ENCODE peak calls at places on chromosomes 7 and 10, in nine cellular contexts. One of them, this sample, is unnamed.

GRCh38 chr7:90706067-90706716 is 110.1 kb downstream of the CDK14 start:
- DNase-seq in lower lobe of right lung: no peak
- DNase-seq in WTC11: no peak
- DNase-seq in naive thymus-derived CD8-positive, alpha-beta T cell: no peak
- DNase-seq in neural crest cell: no peak
- DNase-seq in naive thymus-derived CD4-positive, alpha-beta T cell: no peak
- DNase-seq in memory B cell: no peak
- DNase-seq in effector memory CD8-positive, alpha-beta T cell: no peak
- DNase-seq in posterior cingulate gyrus: no peak
- DNase-seq in this sample: no peak

GRCh38 chr10:108275895-108276685 is 1111.6 kb upstream of the SORCS1 start:
- DNase-seq in lower lobe of right lung: no peak
- DNase-seq in WTC11: no peak
- DNase-seq in naive thymus-derived CD8-positive, alpha-beta T cell: no peak
- DNase-seq in neural crest cell: no peak
- DNase-seq in naive thymus-derived CD4-positive, alpha-beta T cell: peak
- DNase-seq in memory B cell: no peak
- DNase-seq in effector memory CD8-positive, alpha-beta T cell: no peak
- DNase-seq in posterior cingulate gyrus: no peak
- DNase-seq in this sample: no peak

GRCh38 chr7:23261843-23262452 is 15.4 kb downstream of the GPNMB start:
- DNase-seq in lower lobe of right lung: peak
- DNase-seq in WTC11: peak
- DNase-seq in naive thymus-derived CD8-positive, alpha-beta T cell: peak
- DNase-seq in neural crest cell: peak
- DNase-seq in naive thymus-derived CD4-positive, alpha-beta T cell: peak
- DNase-seq in memory B cell: peak
- DNase-seq in effector memory CD8-positive, alpha-beta T cell: peak
- DNase-seq in posterior cingulate gyrus: peak
- DNase-seq in this sample: peak

GRCh38 chr10:33293531-33294170 is 40.8 kb downstream of the NRP1 start:
- DNase-seq in lower lobe of right lung: no peak
- DNase-seq in WTC11: no peak
- DNase-seq in naive thymus-derived CD8-positive, alpha-beta T cell: no peak
- DNase-seq in neural crest cell: no peak
- DNase-seq in naive thymus-derived CD4-positive, alpha-beta T cell: no peak
- DNase-seq in memory B cell: no peak
- DNase-seq in effector memory CD8-positive, alpha-beta T cell: no peak
- DNase-seq in posterior cingulate gyrus: no peak
- DNase-seq in this sample: no peak

GRCh38 chr7:37942934-37943610 is 22.6 kb downstream of the EPDR1 start:
- DNase-seq in lower lobe of right lung: peak
- DNase-seq in WTC11: peak
- DNase-seq in naive thymus-derived CD8-positive, alpha-beta T cell: no peak
- DNase-seq in neural crest cell: peak
- DNase-seq in naive thymus-derived CD4-positive, alpha-beta T cell: no peak
- DNase-seq in memory B cell: no peak
- DNase-seq in effector memory CD8-positive, alpha-beta T cell: no peak
- DNase-seq in posterior cingulate gyrus: peak
- DNase-seq in this sample: no peak

GRCh38 chr7:148142660-148143248 is 447.8 kb upstream of the C7orf33 start:
- DNase-seq in lower lobe of right lung: no peak
- DNase-seq in WTC11: no peak
- DNase-seq in naive thymus-derived CD8-positive, alpha-beta T cell: no peak
- DNase-seq in neural crest cell: peak
- DNase-seq in naive thymus-derived CD4-positive, alpha-beta T cell: no peak
- DNase-seq in memory B cell: no peak
- DNase-seq in effector memory CD8-positive, alpha-beta T cell: no peak
- DNase-seq in posterior cingulate gyrus: no peak
- DNase-seq in this sample: no peak

GRCh38 chr10:75261813-75262725 is 26.3 kb upstream of the COMTD1 start:
- DNase-seq in lower lobe of right lung: no peak
- DNase-seq in WTC11: no peak
- DNase-seq in naive thymus-derived CD8-positive, alpha-beta T cell: no peak
- DNase-seq in neural crest cell: no peak
- DNase-seq in naive thymus-derived CD4-positive, alpha-beta T cell: no peak
- DNase-seq in memory B cell: no peak
- DNase-seq in effector memory CD8-positive, alpha-beta T cell: no peak
- DNase-seq in posterior cingulate gyrus: no peak
- DNase-seq in this sample: no peak

GRCh38 chr10:125866421-125867029 is 14.6 kb downstream of the DHX32 start:
- DNase-seq in lower lobe of right lung: no peak
- DNase-seq in WTC11: no peak
- DNase-seq in naive thymus-derived CD8-positive, alpha-beta T cell: no peak
- DNase-seq in neural crest cell: no peak
- DNase-seq in naive thymus-derived CD4-positive, alpha-beta T cell: no peak
- DNase-seq in memory B cell: no peak
- DNase-seq in effector memory CD8-positive, alpha-beta T cell: no peak
- DNase-seq in posterior cingulate gyrus: no peak
- DNase-seq in this sample: no peak

GRCh38 chr7:57308631-57309408 is 141.2 kb upstream of the ZNF716 start:
- DNase-seq in lower lobe of right lung: no peak
- DNase-seq in WTC11: peak
- DNase-seq in naive thymus-derived CD8-positive, alpha-beta T cell: no peak
- DNase-seq in neural crest cell: no peak
- DNase-seq in naive thymus-derived CD4-positive, alpha-beta T cell: no peak
- DNase-seq in memory B cell: no peak
- DNase-seq in effector memory CD8-positive, alpha-beta T cell: no peak
- DNase-seq in posterior cingulate gyrus: no peak
- DNase-seq in this sample: no peak

GRCh38 chr10:48288661-48289060 is 14.2 kb upstream of the FRMPD2 start:
- DNase-seq in lower lobe of right lung: no peak
- DNase-seq in WTC11: no peak
- DNase-seq in naive thymus-derived CD8-positive, alpha-beta T cell: no peak
- DNase-seq in neural crest cell: no peak
- DNase-seq in naive thymus-derived CD4-positive, alpha-beta T cell: no peak
- DNase-seq in memory B cell: no peak
- DNase-seq in effector memory CD8-positive, alpha-beta T cell: no peak
- DNase-seq in posterior cingulate gyrus: no peak
- DNase-seq in this sample: no peak

GRCh38 chr7:158955146-158955870 is 99.0 kb downstream of the DYNC2I1 start:
- DNase-seq in lower lobe of right lung: no peak
- DNase-seq in WTC11: no peak
- DNase-seq in naive thymus-derived CD8-positive, alpha-beta T cell: no peak
- DNase-seq in neural crest cell: no peak
- DNase-seq in naive thymus-derived CD4-positive, alpha-beta T cell: no peak
- DNase-seq in memory B cell: no peak
- DNase-seq in effector memory CD8-positive, alpha-beta T cell: no peak
- DNase-seq in posterior cingulate gyrus: no peak
- DNase-seq in this sample: no peak

GRCh38 chr7:102872460-102872859 is 40.3 kb upstream of the LRRC17 start:
- DNase-seq in lower lobe of right lung: no peak
- DNase-seq in WTC11: no peak
- DNase-seq in naive thymus-derived CD8-positive, alpha-beta T cell: no peak
- DNase-seq in neural crest cell: no peak
- DNase-seq in naive thymus-derived CD4-positive, alpha-beta T cell: no peak
- DNase-seq in memory B cell: no peak
- DNase-seq in effector memory CD8-positive, alpha-beta T cell: no peak
- DNase-seq in posterior cingulate gyrus: no peak
- DNase-seq in this sample: no peak

GRCh38 chr7:29447828-29448227 is 115.8 kb upstream of the PRR15 start:
- DNase-seq in lower lobe of right lung: no peak
- DNase-seq in WTC11: no peak
- DNase-seq in naive thymus-derived CD8-positive, alpha-beta T cell: no peak
- DNase-seq in neural crest cell: no peak
- DNase-seq in naive thymus-derived CD4-positive, alpha-beta T cell: no peak
- DNase-seq in memory B cell: no peak
- DNase-seq in effector memory CD8-positive, alpha-beta T cell: no peak
- DNase-seq in posterior cingulate gyrus: no peak
- DNase-seq in this sample: no peak

GRCh38 chr10:93080350-93081046 is 6.8 kb downstream of the CYP26A1 start:
- DNase-seq in lower lobe of right lung: peak
- DNase-seq in WTC11: peak
- DNase-seq in naive thymus-derived CD8-positive, alpha-beta T cell: peak
- DNase-seq in neural crest cell: peak
- DNase-seq in naive thymus-derived CD4-positive, alpha-beta T cell: peak
- DNase-seq in memory B cell: no peak
- DNase-seq in effector memory CD8-positive, alpha-beta T cell: peak
- DNase-seq in posterior cingulate gyrus: peak
- DNase-seq in this sample: peak

GRCh38 chr7:94567396-94567795 is 57.8 kb downstream of the CASD1 start:
- DNase-seq in lower lobe of right lung: no peak
- DNase-seq in WTC11: no peak
- DNase-seq in naive thymus-derived CD8-positive, alpha-beta T cell: no peak
- DNase-seq in neural crest cell: no peak
- DNase-seq in naive thymus-derived CD4-positive, alpha-beta T cell: no peak
- DNase-seq in memory B cell: no peak
- DNase-seq in effector memory CD8-positive, alpha-beta T cell: no peak
- DNase-seq in posterior cingulate gyrus: no peak
- DNase-seq in this sample: no peak

GRCh38 chr7:156219307-156220077 is 407.2 kb upstream of the SHH start:
- DNase-seq in lower lobe of right lung: no peak
- DNase-seq in WTC11: no peak
- DNase-seq in naive thymus-derived CD8-positive, alpha-beta T cell: no peak
- DNase-seq in neural crest cell: no peak
- DNase-seq in naive thymus-derived CD4-positive, alpha-beta T cell: no peak
- DNase-seq in memory B cell: no peak
- DNase-seq in effector memory CD8-positive, alpha-beta T cell: no peak
- DNase-seq in posterior cingulate gyrus: no peak
- DNase-seq in this sample: no peak

GRCh38 chr10:6507311-6507710 is 72.8 kb downstream of the PRKCQ start:
- DNase-seq in lower lobe of right lung: no peak
- DNase-seq in WTC11: no peak
- DNase-seq in naive thymus-derived CD8-positive, alpha-beta T cell: no peak
- DNase-seq in neural crest cell: no peak
- DNase-seq in naive thymus-derived CD4-positive, alpha-beta T cell: no peak
- DNase-seq in memory B cell: no peak
- DNase-seq in effector memory CD8-positive, alpha-beta T cell: no peak
- DNase-seq in posterior cingulate gyrus: no peak
- DNase-seq in this sample: no peak

GRCh38 chr10:29648983-29649268 is 14.2 kb upstream of the SVIL start:
- DNase-seq in lower lobe of right lung: no peak
- DNase-seq in WTC11: no peak
- DNase-seq in naive thymus-derived CD8-positive, alpha-beta T cell: no peak
- DNase-seq in neural crest cell: no peak
- DNase-seq in naive thymus-derived CD4-positive, alpha-beta T cell: no peak
- DNase-seq in memory B cell: no peak
- DNase-seq in effector memory CD8-positive, alpha-beta T cell: no peak
- DNase-seq in posterior cingulate gyrus: no peak
- DNase-seq in this sample: no peak

GRCh38 chr10:119401671-119402395 is 140.7 kb downstream of the RGS10 start:
- DNase-seq in lower lobe of right lung: peak
- DNase-seq in WTC11: no peak
- DNase-seq in naive thymus-derived CD8-positive, alpha-beta T cell: no peak
- DNase-seq in neural crest cell: no peak
- DNase-seq in naive thymus-derived CD4-positive, alpha-beta T cell: no peak
- DNase-seq in memory B cell: no peak
- DNase-seq in effector memory CD8-positive, alpha-beta T cell: no peak
- DNase-seq in posterior cingulate gyrus: no peak
- DNase-seq in this sample: no peak